ENCODE peak calls at places on chromosomes 5 and 9, in six cellular contexts. One of them, this sample, is unnamed.

GRCh38 chr9:86983260-86984255 is 36.3 kb upstream of the GAS1 start:
- DNase-seq in CD8-positive, alpha-beta T cell: no peak
- DNase-seq in cardiac muscle cell: peak
- DNase-seq in Panc1: no peak
- DNase-seq in endothelial cell of umbilical vein: no peak
- DNase-seq in ovary: peak
- DNase-seq in this sample: no peak

GRCh38 chr9:108351571-108351970 is 504.2 kb downstream of the ACTL7B start:
- DNase-seq in CD8-positive, alpha-beta T cell: no peak
- DNase-seq in ovary: no peak
- DNase-seq in endothelial cell of umbilical vein: no peak
- DNase-seq in cardiac muscle cell: no peak
- DNase-seq in Panc1: no peak
- DNase-seq in this sample: no peak

GRCh38 chr9:122320346-122320995 is 50.4 kb upstream of the PTGS1 start:
- DNase-seq in cardiac muscle cell: no peak
- DNase-seq in ovary: no peak
- DNase-seq in CD8-positive, alpha-beta T cell: no peak
- DNase-seq in endothelial cell of umbilical vein: no peak
- DNase-seq in Panc1: no peak
- DNase-seq in this sample: no peak

GRCh38 chr5:134595458-134595838 is 37.2 kb downstream of the SAR1B start:
- DNase-seq in cardiac muscle cell: no peak
- DNase-seq in ovary: no peak
- DNase-seq in CD8-positive, alpha-beta T cell: no peak
- DNase-seq in Panc1: no peak
- DNase-seq in endothelial cell of umbilical vein: no peak
- DNase-seq in this sample: no peak

GRCh38 chr5:1930880-1931589 is 48.3 kb upstream of the IRX4 start:
- DNase-seq in cardiac muscle cell: peak
- DNase-seq in CD8-positive, alpha-beta T cell: no peak
- DNase-seq in endothelial cell of umbilical vein: no peak
- DNase-seq in ovary: peak
- DNase-seq in Panc1: no peak
- DNase-seq in this sample: peak

GRCh38 chr9:6715755-6716643 is 41.8 kb upstream of the KDM4C start:
- DNase-seq in cardiac muscle cell: peak
- DNase-seq in ovary: peak
- DNase-seq in CD8-positive, alpha-beta T cell: peak
- DNase-seq in Panc1: no peak
- DNase-seq in endothelial cell of umbilical vein: no peak
- DNase-seq in this sample: peak

GRCh38 chr5:67679184-67679855 is 482.7 kb upstream of the CD180 start:
- DNase-seq in ovary: no peak
- DNase-seq in CD8-positive, alpha-beta T cell: no peak
- DNase-seq in Panc1: no peak
- DNase-seq in cardiac muscle cell: no peak
- DNase-seq in endothelial cell of umbilical vein: no peak
- DNase-seq in this sample: no peak

GRCh38 chr5:143554918-143555477 is 151.5 kb upstream of the NR3C1 start:
- DNase-seq in ovary: no peak
- DNase-seq in Panc1: no peak
- DNase-seq in cardiac muscle cell: no peak
- DNase-seq in endothelial cell of umbilical vein: no peak
- DNase-seq in CD8-positive, alpha-beta T cell: no peak
- DNase-seq in this sample: no peak

GRCh38 chr9:87641067-87641466 is 84.9 kb upstream of the CTSL start:
- DNase-seq in cardiac muscle cell: no peak
- DNase-seq in Panc1: no peak
- DNase-seq in ovary: no peak
- DNase-seq in endothelial cell of umbilical vein: no peak
- DNase-seq in CD8-positive, alpha-beta T cell: no peak
- DNase-seq in this sample: no peak

GRCh38 chr5:81165493-81166119 is 67.5 kb upstream of the CKMT2 start:
- DNase-seq in ovary: peak
- DNase-seq in CD8-positive, alpha-beta T cell: peak
- DNase-seq in Panc1: peak
- DNase-seq in endothelial cell of umbilical vein: peak
- DNase-seq in cardiac muscle cell: peak
- DNase-seq in this sample: peak

GRCh38 chr9:18907927-18908625 is 124.9 kb downstream of the SAXO1 start:
- DNase-seq in ovary: no peak
- DNase-seq in endothelial cell of umbilical vein: no peak
- DNase-seq in Panc1: no peak
- DNase-seq in CD8-positive, alpha-beta T cell: no peak
- DNase-seq in cardiac muscle cell: no peak
- DNase-seq in this sample: no peak

GRCh38 chr5:142492781-142493281 is 168.0 kb upstream of the SPRY4 start:
- DNase-seq in cardiac muscle cell: peak
- DNase-seq in ovary: peak
- DNase-seq in endothelial cell of umbilical vein: peak
- DNase-seq in Panc1: no peak
- DNase-seq in CD8-positive, alpha-beta T cell: no peak
- DNase-seq in this sample: no peak

GRCh38 chr5:150302301-150303069 is at the start of gene ARSI:
- DNase-seq in endothelial cell of umbilical vein: no peak
- DNase-seq in Panc1: no peak
- DNase-seq in CD8-positive, alpha-beta T cell: no peak
- DNase-seq in ovary: peak
- DNase-seq in cardiac muscle cell: peak
- DNase-seq in this sample: peak

GRCh38 chr5:89572696-89573095 is 689.7 kb upstream of the MEF2C start:
- DNase-seq in ovary: no peak
- DNase-seq in cardiac muscle cell: peak
- DNase-seq in endothelial cell of umbilical vein: no peak
- DNase-seq in Panc1: no peak
- DNase-seq in CD8-positive, alpha-beta T cell: no peak
- DNase-seq in this sample: no peak

GRCh38 chr5:56749842-56750241 is 65.5 kb upstream of the MAP3K1 start:
- DNase-seq in endothelial cell of umbilical vein: no peak
- DNase-seq in ovary: no peak
- DNase-seq in Panc1: no peak
- DNase-seq in CD8-positive, alpha-beta T cell: no peak
- DNase-seq in cardiac muscle cell: no peak
- DNase-seq in this sample: no peak

GRCh38 chr9:31582561-31582960 is 801.9 kb upstream of the ACO1 start:
- DNase-seq in ovary: no peak
- DNase-seq in cardiac muscle cell: no peak
- DNase-seq in endothelial cell of umbilical vein: peak
- DNase-seq in Panc1: no peak
- DNase-seq in CD8-positive, alpha-beta T cell: no peak
- DNase-seq in this sample: no peak

GRCh38 chr9:105142406-105143092 is 101.9 kb upstream of the SLC44A1 start:
- DNase-seq in CD8-positive, alpha-beta T cell: no peak
- DNase-seq in ovary: no peak
- DNase-seq in Panc1: no peak
- DNase-seq in cardiac muscle cell: peak
- DNase-seq in endothelial cell of umbilical vein: no peak
- DNase-seq in this sample: no peak

GRCh38 chr9:30172206-30172605 is 2212.2 kb upstream of the ACO1 start:
- DNase-seq in endothelial cell of umbilical vein: no peak
- DNase-seq in ovary: no peak
- DNase-seq in CD8-positive, alpha-beta T cell: no peak
- DNase-seq in Panc1: no peak
- DNase-seq in cardiac muscle cell: no peak
- DNase-seq in this sample: no peak

GRCh38 chr5:93273176-93273575 is 307.8 kb downstream of the NR2F1-AS1 start:
- DNase-seq in endothelial cell of umbilical vein: peak
- DNase-seq in Panc1: no peak
- DNase-seq in ovary: no peak
- DNase-seq in cardiac muscle cell: peak
- DNase-seq in CD8-positive, alpha-beta T cell: no peak
- DNase-seq in this sample: no peak

GRCh38 chr5:30749971-30750370 is 443.5 kb upstream of the CDH6 start:
- DNase-seq in endothelial cell of umbilical vein: no peak
- DNase-seq in Panc1: no peak
- DNase-seq in cardiac muscle cell: no peak
- DNase-seq in CD8-positive, alpha-beta T cell: no peak
- DNase-seq in ovary: no peak
- DNase-seq in this sample: no peak

GRCh38 chr9:6024035-6024554 is 8.7 kb upstream of the RANBP6 start:
- DNase-seq in ovary: no peak
- DNase-seq in endothelial cell of umbilical vein: peak
- DNase-seq in cardiac muscle cell: no peak
- DNase-seq in Panc1: no peak
- DNase-seq in CD8-positive, alpha-beta T cell: no peak
- DNase-seq in this sample: no peak

GRCh38 chr5:123610665-123611406 is 98.9 kb downstream of the CSNK1G3 start:
- DNase-seq in endothelial cell of umbilical vein: peak
- DNase-seq in Panc1: peak
- DNase-seq in ovary: no peak
- DNase-seq in CD8-positive, alpha-beta T cell: no peak
- DNase-seq in cardiac muscle cell: peak
- DNase-seq in this sample: no peak

GRCh38 chr9:138046641-138047301 is 169.2 kb downstream of the CACNA1B start:
- DNase-seq in cardiac muscle cell: no peak
- DNase-seq in ovary: peak
- DNase-seq in CD8-positive, alpha-beta T cell: no peak
- DNase-seq in endothelial cell of umbilical vein: no peak
- DNase-seq in Panc1: no peak
- DNase-seq in this sample: no peak

DNA sequence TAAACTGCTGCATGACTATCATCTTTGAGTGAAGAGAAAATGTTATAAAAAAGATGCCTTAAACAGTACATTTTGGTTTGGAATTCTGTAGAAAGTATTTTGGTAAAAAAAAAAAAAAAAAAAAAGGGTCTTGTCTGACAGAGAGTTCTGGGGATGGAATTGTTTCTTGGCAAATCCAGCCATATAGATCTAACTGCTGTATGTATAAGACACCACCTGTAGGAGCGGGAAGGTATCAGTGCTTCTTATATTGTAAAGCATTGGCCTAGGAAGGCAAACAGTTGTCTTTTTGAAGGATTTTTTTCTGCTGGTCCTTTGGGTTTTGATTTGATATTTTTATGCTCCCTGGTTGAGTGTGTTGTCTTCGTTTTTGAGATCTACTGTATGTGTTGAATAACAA is 2.8 kb downstream of the PURA start:
- DNase-seq in ovary: no peak
- DNase-seq in cardiac muscle cell: no peak
- DNase-seq in CD8-positive, alpha-beta T cell: no peak
- DNase-seq in Panc1: no peak
- DNase-seq in endothelial cell of umbilical vein: no peak
- DNase-seq in this sample: no peak
- TF ChIP-seq CTCF in ovary: no peak
- TF ChIP-seq CTCF in cardiac muscle cell: no peak
- TF ChIP-seq CTCF in CD8-positive, alpha-beta T cell: peak
- TF ChIP-seq CTCF in Panc1: peak
- TF ChIP-seq CTCF in endothelial cell of umbilical vein: no peak
- TF ChIP-seq CTCF in this sample: no peak

GRCh38 chr5:6781711-6782110 is 68.5 kb downstream of the TENT4A start:
- DNase-seq in ovary: no peak
- DNase-seq in endothelial cell of umbilical vein: no peak
- DNase-seq in CD8-positive, alpha-beta T cell: no peak
- DNase-seq in Panc1: no peak
- DNase-seq in cardiac muscle cell: no peak
- DNase-seq in this sample: no peak

GRCh38 chr5:6783787-6784186 is 70.6 kb downstream of the TENT4A start:
- DNase-seq in CD8-positive, alpha-beta T cell: no peak
- DNase-seq in endothelial cell of umbilical vein: no peak
- DNase-seq in Panc1: no peak
- DNase-seq in cardiac muscle cell: peak
- DNase-seq in ovary: no peak
- DNase-seq in this sample: no peak

GRCh38 chr5:6785161-6785860 is 72.1 kb downstream of the TENT4A start:
- DNase-seq in Panc1: no peak
- DNase-seq in cardiac muscle cell: no peak
- DNase-seq in endothelial cell of umbilical vein: no peak
- DNase-seq in CD8-positive, alpha-beta T cell: no peak
- DNase-seq in ovary: no peak
- DNase-seq in this sample: no peak

GRCh38 chr5:6784481-6784880 is 71.2 kb downstream of the TENT4A start:
- DNase-seq in ovary: no peak
- DNase-seq in CD8-positive, alpha-beta T cell: no peak
- DNase-seq in cardiac muscle cell: no peak
- DNase-seq in endothelial cell of umbilical vein: no peak
- DNase-seq in Panc1: no peak
- DNase-seq in this sample: no peak

DNA sequence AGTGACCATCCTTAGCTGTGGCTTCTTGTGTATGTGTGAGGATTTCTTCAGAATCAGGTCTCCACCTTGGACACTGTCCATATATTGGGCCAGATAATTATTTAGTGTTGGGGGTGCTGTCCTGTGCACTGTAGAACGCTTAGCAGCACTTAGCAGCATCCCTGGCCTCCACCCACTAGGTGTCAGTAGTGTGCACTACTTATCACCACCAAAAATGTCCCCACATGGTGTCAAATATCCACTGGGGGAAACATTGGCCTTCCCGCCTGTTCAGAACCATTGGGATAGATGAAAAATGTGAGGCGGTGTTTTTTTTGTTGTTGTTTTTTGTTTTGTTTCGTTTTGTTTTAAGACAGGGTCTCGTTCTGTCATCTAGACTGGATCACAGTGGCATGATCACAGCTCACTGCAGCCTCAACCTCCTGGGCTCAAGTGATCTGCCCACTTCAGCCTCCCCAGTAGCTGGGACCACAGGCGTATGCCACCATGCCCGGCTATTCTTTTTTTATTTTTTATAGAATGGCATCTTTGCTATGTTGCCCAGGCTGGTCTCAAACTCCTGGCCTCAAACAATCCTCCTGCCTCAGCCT is 67.7 kb downstream of the TENT4A start:
- DNase-seq in cardiac muscle cell: no peak
- DNase-seq in Panc1: no peak
- DNase-seq in CD8-positive, alpha-beta T cell: no peak
- DNase-seq in endothelial cell of umbilical vein: no peak
- DNase-seq in ovary: no peak
- DNase-seq in this sample: no peak
- H3K27ac ChIP-seq in cardiac muscle cell: no peak
- H3K27ac ChIP-seq in Panc1: no peak
- H3K27ac ChIP-seq in CD8-positive, alpha-beta T cell: no peak
- H3K27ac ChIP-seq in endothelial cell of umbilical vein: no peak
- H3K27ac ChIP-seq in ovary: no peak
- H3K27ac ChIP-seq in this sample: no peak

GRCh38 chr9:136021891-136022681 is 60.9 kb upstream of the UBAC1 start:
- DNase-seq in ovary: no peak
- DNase-seq in endothelial cell of umbilical vein: no peak
- DNase-seq in cardiac muscle cell: no peak
- DNase-seq in CD8-positive, alpha-beta T cell: no peak
- DNase-seq in Panc1: no peak
- DNase-seq in this sample: peak
- TF ChIP-seq CTCF in ovary: no peak
- TF ChIP-seq CTCF in endothelial cell of umbilical vein: no peak
- TF ChIP-seq CTCF in cardiac muscle cell: no peak
- TF ChIP-seq CTCF in CD8-positive, alpha-beta T cell: no peak
- TF ChIP-seq CTCF in Panc1: no peak
- TF ChIP-seq CTCF in this sample: no peak

GRCh38 chr9:133991211-133991921 is 758 bp downstream of the VAV2 start:
- DNase-seq in ovary: no peak
- DNase-seq in cardiac muscle cell: peak
- DNase-seq in Panc1: no peak
- DNase-seq in CD8-positive, alpha-beta T cell: no peak
- DNase-seq in endothelial cell of umbilical vein: peak
- DNase-seq in this sample: peak
- H3K27ac ChIP-seq in ovary: no peak
- H3K27ac ChIP-seq in cardiac muscle cell: no peak
- H3K27ac ChIP-seq in Panc1: peak
- H3K27ac ChIP-seq in CD8-positive, alpha-beta T cell: no peak
- H3K27ac ChIP-seq in endothelial cell of umbilical vein: peak
- H3K27ac ChIP-seq in this sample: peak

This sample was measured in heart right ventricle.